ENCODE peak calls at places on chromosomes 16 and 17, in four cellular contexts. I, O, T and Q are unnamed samples.

GRCh38 chr16:76535-77272 is 1.3 kb upstream of the MPG start:
- DNase-seq in I (peak; percentile 49), O (no peak), T (no peak), Q (peak; percentile 95)

GRCh38 chr17:8359769-8360168 is 16.7 kb downstream of the KRABD2 start:
- DNase-seq in I (peak; percentile 33), O (no peak), T (no peak), Q (peak; percentile 96)

GRCh38 chr17:62755139-62755851 is 52.8 kb downstream of the MARCHF10 start:
- DNase-seq in I (peak; percentile 40), O (peak; percentile 60), T (no peak), Q (peak; percentile 20)

GRCh38 chr17:77838748-77839147 is 119.8 kb upstream of the TNRC6C start:
- DNase-seq in I (no peak), O (no peak), T (no peak), Q (no peak)

GRCh38 chr17:78947235-78948153 is 22.3 kb upstream of the TIMP2 start:
- DNase-seq in I (no peak), O (no peak), T (no peak), Q (no peak)

GRCh38 chr17:32495347-32496253 is 8.8 kb downstream of the CDK5R1 start:
- DNase-seq in I (no peak), O (no peak), T (no peak), Q (peak; percentile 30)

GRCh38 chr17:80619535-80620235 is 75.0 kb downstream of the RPTOR start:
- DNase-seq in I (peak; percentile 92), O (no peak), T (no peak), Q (peak; percentile 11)

GRCh38 chr16:1532081-1532760 is 1.2 kb upstream of the TMEM204 start:
- DNase-seq in I (no peak), O (no peak), T (no peak), Q (no peak)

GRCh38 chr16:17408955-17409441 is 61.8 kb downstream of the XYLT1 start:
- DNase-seq in I (no peak), O (no peak), T (no peak), Q (no peak)

GRCh38 chr17:12133183-12133582 is 112.5 kb downstream of the MAP2K4 start:
- DNase-seq in I (peak; percentile 61), O (no peak), T (no peak), Q (peak; percentile 16)

GRCh38 chr17:10523043-10523442 is 4.7 kb upstream of the MYH1 start:
- DNase-seq in I (no peak), O (no peak), T (no peak), Q (no peak)

GRCh38 chr16:15752717-15753488 is 102.9 kb downstream of the NDE1 start:
- DNase-seq in I (no peak), O (no peak), T (no peak), Q (no peak)

GRCh38 chr16:70757183-70757582 is 43.8 kb downstream of the VAC14 start:
- DNase-seq in I (no peak), O (no peak), T (no peak), Q (no peak)

GRCh38 chr16:80671281-80671849 is 130.6 kb downstream of the DYNLRB2 start:
- DNase-seq in I (no peak), O (no peak), T (no peak), Q (no peak)

GRCh38 chr17:17191961-17192381 is 14.2 kb downstream of the PLD6 start:
- DNase-seq in I (no peak), O (no peak), T (no peak), Q (peak; percentile 18)

GRCh38 chr16:79519448-79519847 is 81.1 kb downstream of the MAF start:
- DNase-seq in I (no peak), O (no peak), T (no peak), Q (no peak)

GRCh38 chr16:54655171-54655590 is 275.5 kb upstream of the IRX5 start:
- DNase-seq in I (peak; percentile 39), O (no peak), T (no peak), Q (no peak)

GRCh38 chr17:40329981-40330794 is 21.2 kb downstream of the RARA start:
- DNase-seq in I (no peak), O (no peak), T (no peak), Q (no peak)

GRCh38 chr16:22347100-22347820 is 27.2 kb downstream of the CDR2 start:
- DNase-seq in I (no peak), O (no peak), T (no peak), Q (no peak)

GRCh38 chr17:20074001-20074400 is 64.8 kb downstream of the SPECC1 start:
- DNase-seq in I (no peak), O (no peak), T (no peak), Q (no peak)

GRCh38 chr16:57614546-57615343 is 13.7 kb upstream of the ADGRG1 start:
- DNase-seq in I (no peak), O (peak; percentile 11), T (no peak), Q (no peak)

GRCh38 chr17:2707721-2708584 is 3.6 kb downstream of the CLUH start:
- DNase-seq in I (peak; percentile 60), O (peak; percentile 82), T (no peak), Q (no peak)

GRCh38 chr17:42111901-42112551 is 488 bp downstream of the DHX58 start:
- DNase-seq in I (no peak), O (peak; percentile 76), T (no peak), Q (peak; percentile 17)

GRCh38 chr16:86158688-86159360 is 259.9 kb downstream of the IRF8 start:
- DNase-seq in I (peak; percentile 36), O (no peak), T (no peak), Q (peak; percentile 36)

GRCh38 chr17:70609566-70609965 is 440.2 kb downstream of the KCNJ2 start:
- DNase-seq in I (no peak), O (no peak), T (no peak), Q (no peak)

GRCh38 chr17:79722787-79723186 is 8.0 kb upstream of the ENPP7 start:
- DNase-seq in I (no peak), O (no peak), T (no peak), Q (no peak)

GRCh38 chr16:55248494-55248893 is 75.5 kb upstream of the IRX6 start:
- DNase-seq in I (peak; percentile 5), O (no peak), T (no peak), Q (no peak)

GRCh38 chr17:55814377-55814776 is 63.5 kb downstream of the PCTP start:
- DNase-seq in I (no peak), O (no peak), T (no peak), Q (no peak)

GRCh38 chr17:80753946-80754345 is 209.3 kb downstream of the RPTOR start:
- DNase-seq in I (no peak), O (no peak), T (no peak), Q (no peak)

GRCh38 chr16:64780445-64780844 is 341.4 kb downstream of the CDH11 start:
- DNase-seq in I (no peak), O (no peak), T (no peak), Q (no peak)

GRCh38 chr17:37527249-37527851 is 37.7 kb downstream of the DUSP14 start:
- DNase-seq in I (peak; percentile 79), O (no peak), T (no peak), Q (peak; percentile 70)

DNA sequence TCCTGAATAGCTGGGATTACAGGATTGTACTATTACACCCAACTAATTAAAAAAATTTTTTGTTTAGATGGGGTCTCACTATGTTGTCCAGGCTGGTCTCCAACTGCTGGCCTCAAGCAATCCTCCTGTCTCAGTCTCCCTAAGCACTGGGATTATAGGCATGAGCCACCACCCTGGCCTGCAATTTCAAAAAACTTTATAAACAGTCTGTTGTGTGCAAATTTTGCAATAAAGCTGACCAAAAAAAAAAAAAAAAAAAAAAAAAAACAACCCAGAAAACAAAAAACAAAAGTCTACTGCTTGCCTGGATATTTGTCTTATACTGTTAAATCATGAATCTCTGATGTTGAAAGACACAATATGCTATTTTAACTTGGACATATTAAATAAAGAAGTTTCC is 4.4 kb downstream of the CREBBP start:
- DNase-seq in I (no peak), O (no peak), T (no peak), Q (no peak)
- H4K5ac ChIP-seq in I (no peak overlapping the region), O (no peak overlapping the region), T (no peak overlapping the region), Q (no peak overlapping the region)

GRCh38 chr16:20320592-20320991 is 6.7 kb downstream of the GP2 start:
- DNase-seq in I (no peak), O (no peak), T (no peak), Q (no peak)
- H4K5ac ChIP-seq in I (no peak overlapping the region), O (no peak overlapping the region), T (no peak overlapping the region), Q (no peak overlapping the region)

DNA sequence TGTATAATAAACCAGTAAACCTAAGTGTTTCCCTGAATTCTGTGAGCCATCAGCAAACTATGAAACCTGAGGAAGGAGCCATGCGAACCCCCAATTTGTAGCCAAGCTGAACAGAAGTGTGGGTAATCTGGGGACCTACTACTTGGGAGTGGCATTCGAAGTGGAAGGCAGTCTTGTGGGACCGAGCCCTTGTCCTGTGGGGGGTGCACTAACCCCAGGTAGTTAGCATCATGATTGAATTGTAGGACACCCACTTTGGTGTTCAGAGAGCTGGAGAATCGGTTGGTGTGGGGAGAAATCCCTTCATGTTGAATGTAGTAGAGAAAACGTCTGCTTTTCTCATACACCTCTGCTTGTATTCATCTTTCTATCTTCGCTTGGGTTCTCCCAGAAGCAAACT is 79.7 kb upstream of the CPHXL start:
- DNase-seq in I (peak; percentile 15), O (no peak), T (no peak), Q (no peak)
- H4K5ac ChIP-seq in I (no peak overlapping the region), O (no peak overlapping the region), T (no peak overlapping the region), Q (no peak overlapping the region)

DNA sequence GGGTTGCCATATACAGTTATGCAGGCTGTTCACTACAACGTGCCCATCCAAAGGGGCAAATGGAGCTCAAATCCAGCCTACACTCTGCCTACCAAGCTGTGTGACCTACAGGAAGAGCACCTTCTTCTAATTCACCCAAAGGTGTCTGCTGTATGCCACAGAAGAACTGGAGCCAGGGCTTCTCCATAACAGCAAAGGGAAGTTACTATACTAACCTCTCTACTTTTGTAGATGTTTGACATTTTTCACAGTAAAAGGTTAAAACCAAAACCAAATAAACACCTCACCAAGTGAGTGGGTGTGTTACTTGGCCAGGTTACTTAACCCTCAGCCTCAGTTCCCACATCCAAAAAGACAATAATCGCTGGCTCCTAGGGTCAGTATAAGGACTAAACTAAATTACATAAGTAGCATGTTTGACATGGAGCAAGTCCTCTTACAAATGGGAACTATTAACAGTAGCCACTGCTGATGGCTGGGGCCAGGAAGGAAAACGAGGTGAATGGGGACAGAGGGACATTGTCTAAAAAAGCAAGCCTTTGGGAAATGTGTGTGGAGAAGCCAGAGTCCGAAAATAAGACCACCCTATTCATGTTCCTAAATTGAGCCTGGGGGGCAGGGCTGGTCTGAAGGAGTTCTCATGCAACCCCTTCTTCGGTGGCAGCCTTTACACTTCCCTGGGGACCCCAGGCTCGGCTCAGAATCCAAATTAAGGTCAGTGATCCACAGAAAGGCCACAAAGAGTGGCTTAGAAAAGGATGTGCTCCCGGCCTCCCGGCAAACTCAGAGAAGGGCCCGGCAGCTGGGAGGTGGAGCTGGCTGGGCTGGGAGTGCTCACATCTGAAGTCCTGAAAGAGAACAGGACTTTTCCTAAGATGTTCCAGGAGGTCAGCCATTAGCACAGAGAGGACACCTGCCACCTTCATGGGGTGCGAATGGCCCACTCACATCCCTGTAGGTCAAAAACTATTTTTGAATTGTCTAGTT is 13.5 kb downstream of the CUEDC1 start:
- DNase-seq in I (no peak), O (no peak), T (no peak), Q (no peak)
- H4K5ac ChIP-seq in I (no peak overlapping the region), O (no peak overlapping the region), T (no peak overlapping the region), Q (no peak overlapping the region)

DNA sequence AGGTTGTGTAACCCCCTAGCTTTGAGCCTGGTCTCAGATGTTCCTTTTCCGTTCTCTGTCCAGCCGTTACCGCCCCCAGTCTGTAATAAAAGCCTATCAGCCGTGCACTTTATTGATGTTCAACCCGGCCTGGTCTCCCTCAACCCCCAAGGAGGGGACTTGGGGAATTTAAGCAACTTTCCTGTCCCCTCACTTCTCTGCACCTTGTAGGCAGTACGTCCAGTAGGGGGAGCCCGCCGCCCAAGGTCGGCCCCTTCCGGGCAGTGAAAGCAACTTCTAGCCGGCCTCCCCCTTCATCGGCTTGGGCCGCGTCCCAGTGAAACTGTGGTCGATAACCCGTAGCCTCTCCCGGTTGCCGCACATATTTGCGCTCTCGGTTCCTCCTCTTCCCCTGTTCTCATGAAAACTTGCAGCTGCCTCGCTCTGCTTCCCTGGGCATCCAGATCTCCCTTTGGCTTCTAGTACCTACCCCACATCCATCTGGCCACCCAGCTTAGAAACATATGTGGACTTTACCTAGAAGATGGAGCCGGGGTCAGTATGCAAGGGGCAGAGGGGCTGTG is 7.9 kb downstream of the PNPO start:
- DNase-seq in I (peak; percentile 88), O (peak; percentile 96), T (peak; percentile 82), Q (peak; percentile 82)
- H4K5ac ChIP-seq in I (no peak overlapping the region), O (no peak overlapping the region), T (no peak overlapping the region), Q (peak overlapping the region; percentile 58)